ENCODE peak calls at places on chromosomes 5 and 9, in six cellular contexts. J, E, Z, Y, V and M are unnamed samples.

GRCh38 chr9:25453876-25454275 is 224.4 kb downstream of the TUSC1 start:
- DNase-seq in E (no peak), Y (no peak), J (no peak), V (no peak), Z (no peak), M (no peak)

GRCh38 chr9:106481003-106481614 is 381.9 kb upstream of the ZNF462 start:
- DNase-seq in Y (no peak), V (no peak), Z (no peak), E (no peak), J (no peak), M (no peak)

GRCh38 chr5:154652746-154653417 is 102.3 kb upstream of the LARP1 start:
- DNase-seq in E (no peak), J (no peak), Y (no peak), Z (no peak), V (no peak), M (no peak)

GRCh38 chr5:159764283-159764927 is 151.9 kb upstream of the ADRA1B start:
- DNase-seq in E (no peak), V (peak; percentile 34), Y (no peak), Z (no peak), J (no peak), M (no peak)

GRCh38 chr9:23798325-23798724 is 27.7 kb downstream of the ELAVL2 start:
- DNase-seq in Z (no peak), V (no peak), Y (no peak), J (no peak), E (no peak), M (no peak)

GRCh38 chr5:142191776-142192175 is 83.2 kb downstream of the NDFIP1 start:
- DNase-seq in V (no peak), Y (no peak), Z (no peak), E (no peak), J (no peak), M (no peak)

GRCh38 chr5:119077444-119077843 is 6.6 kb downstream of the DMXL1 start:
- DNase-seq in V (no peak), J (no peak), Y (no peak), E (no peak), Z (no peak), M (no peak)

GRCh38 chr5:25448646-25449045 is 803.9 kb upstream of the CDH10 start:
- DNase-seq in V (no peak), Z (no peak), E (no peak), J (no peak), Y (no peak), M (no peak)

GRCh38 chr5:96388186-96388585 is 44.9 kb downstream of the PCSK1 start:
- DNase-seq in Y (no peak), J (no peak), V (no peak), Z (no peak), E (no peak), M (no peak)

GRCh38 chr5:146357125-146357524 is 18.5 kb downstream of the POU4F3 start:
- DNase-seq in V (no peak), J (no peak), E (no peak), Z (no peak), Y (no peak), M (no peak)

GRCh38 chr5:179345429-179346321 is at the start of gene ADAMTS2:
- DNase-seq in Y (peak; percentile 30), J (peak; percentile 26), Z (no peak), E (peak; percentile 88), V (no peak), M (peak; percentile 88)

GRCh38 chr9:130212543-130213297 is 40.5 kb downstream of the NCS1 start:
- DNase-seq in E (no peak), Z (no peak), J (no peak), Y (no peak), V (no peak), M (peak; percentile 70)

GRCh38 chr9:125393426-125393825 is 131.8 kb downstream of the GAPVD1 start:
- DNase-seq in Z (no peak), J (no peak), E (no peak), Y (no peak), V (no peak), M (no peak)

GRCh38 chr9:136769710-136770191 is 5.4 kb upstream of the LCN15 start:
- DNase-seq in J (no peak), Z (peak; percentile 58), V (no peak), Y (no peak), E (peak; percentile 58), M (no peak)

GRCh38 chr5:39717186-39717897 is 292.6 kb upstream of the DAB2 start:
- DNase-seq in Z (no peak), E (no peak), J (no peak), V (no peak), Y (no peak), M (no peak)

GRCh38 chr9:89273528-89274279 is 37.3 kb upstream of the CKS2 start:
- DNase-seq in Z (no peak), J (no peak), E (no peak), V (no peak), Y (no peak), M (no peak)

GRCh38 chr5:80865547-80865946 is 94.6 kb upstream of the RASGRF2 start:
- DNase-seq in J (no peak), V (no peak), Y (no peak), E (no peak), Z (no peak), M (no peak)

GRCh38 chr9:4293293-4293931 is 6.5 kb downstream of the GLIS3 start:
- DNase-seq in Z (peak; percentile 95), Y (no peak), E (no peak), V (peak; percentile 79), J (no peak), M (peak; percentile 67)

GRCh38 chr9:36213387-36213786 is 22.7 kb downstream of the CLTA start:
- DNase-seq in V (no peak), J (no peak), E (peak; percentile 27), Z (no peak), Y (no peak), M (no peak)

GRCh38 chr9:137955586-137955985 is 78.0 kb downstream of the CACNA1B start:
- DNase-seq in V (no peak), J (no peak), Y (no peak), Z (no peak), E (no peak), M (no peak)

GRCh38 chr5:133238426-133239205 is 186.8 kb downstream of the HSPA4 start:
- DNase-seq in Y (no peak), Z (no peak), V (no peak), E (peak; percentile 58), J (no peak), M (no peak)

GRCh38 chr9:114902773-114903589 is 27.4 kb downstream of the TNFSF8 start:
- DNase-seq in Y (no peak), J (no peak), E (no peak), V (peak; percentile 77), Z (no peak), M (no peak)
- H3K4me3 ChIP-seq in Y (no peak overlapping the region), J (no peak overlapping the region), E (no peak overlapping the region), V (no peak overlapping the region), Z (no peak overlapping the region), M (no peak overlapping the region)

GRCh38 chr5:88676637-88677481 is 206.1 kb downstream of the MEF2C start:
- DNase-seq in J (no peak), E (no peak), Z (no peak), V (no peak), Y (no peak), M (no peak)

GRCh38 chr5:88678780-88679491 is 204.0 kb downstream of the MEF2C start:
- DNase-seq in Z (no peak), J (no peak), E (no peak), V (no peak), Y (no peak), M (no peak)

GRCh38 chr5:88677502-88677901 is 205.5 kb downstream of the MEF2C start:
- DNase-seq in J (no peak), V (no peak), Y (no peak), Z (no peak), E (no peak), M (no peak)

GRCh38 chr5:88679638-88680037 is 203.3 kb downstream of the MEF2C start:
- DNase-seq in Y (no peak), J (no peak), Z (no peak), E (no peak), V (no peak), M (no peak)

DNA sequence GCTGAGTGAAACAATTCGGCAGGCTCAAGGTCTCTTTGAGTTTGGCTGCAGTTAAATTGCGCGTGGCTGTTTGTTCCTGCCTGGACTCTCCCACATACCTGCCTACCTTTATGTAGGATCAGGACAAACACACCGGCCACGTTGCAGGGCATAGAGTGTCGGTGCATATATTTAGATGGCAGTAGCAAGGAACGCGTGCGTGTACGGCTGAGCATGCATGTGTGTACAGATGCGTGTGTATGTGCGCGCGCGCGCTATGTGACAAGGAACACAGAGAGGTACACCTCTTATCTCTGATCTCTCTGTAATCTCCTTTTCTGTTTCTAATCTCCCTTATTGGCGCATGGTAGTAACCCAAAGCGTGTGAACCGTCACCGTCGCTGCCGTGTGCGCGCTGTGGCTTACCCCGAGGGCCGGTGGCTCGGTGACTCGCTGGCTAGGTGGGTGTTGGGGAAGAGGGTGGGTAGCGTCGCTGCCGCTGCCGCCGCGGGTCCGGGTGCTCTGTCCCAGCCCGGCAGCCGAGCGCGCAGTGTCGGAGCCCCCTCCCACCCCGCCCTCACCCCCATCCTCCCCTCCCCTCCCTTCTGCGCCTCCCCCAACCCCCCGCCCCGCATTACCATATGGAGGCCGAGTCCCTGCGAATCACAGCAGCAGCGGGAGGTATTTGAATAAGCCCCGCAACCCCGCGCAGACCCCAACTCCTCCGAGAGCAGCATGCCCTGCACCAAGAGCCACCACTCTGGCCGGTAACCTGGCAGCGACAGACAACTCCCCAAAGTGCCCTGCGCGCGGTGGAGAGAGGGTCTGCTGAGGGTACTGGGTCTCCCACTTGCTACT is 204.8 kb downstream of the MEF2C start:
- DNase-seq in Z (no peak), E (no peak), V (no peak), J (no peak), Y (no peak), M (no peak)
- TF ChIP-seq EP300 in Z (no peak), E (no peak), V (no peak), J (no peak), Y (no peak), M (no peak)

GRCh38 chr5:57497733-57498132 is 15.1 kb upstream of the ACTBL2 start:
- DNase-seq in E (no peak), J (no peak), V (no peak), Y (no peak), Z (no peak), M (no peak)

GRCh38 chr5:57495285-57495684 is 12.7 kb upstream of the ACTBL2 start:
- DNase-seq in Y (no peak), V (no peak), J (no peak), E (no peak), Z (no peak), M (no peak)

GRCh38 chr5:57494104-57495098 is 11.8 kb upstream of the ACTBL2 start:
- DNase-seq in V (no peak), Y (peak; percentile 77), Z (peak; percentile 71), E (no peak), J (no peak), M (no peak)

GRCh38 chr5:57493034-57493433 is 10.4 kb upstream of the ACTBL2 start:
- DNase-seq in E (no peak), J (no peak), Y (no peak), Z (no peak), V (no peak), M (no peak)

DNA sequence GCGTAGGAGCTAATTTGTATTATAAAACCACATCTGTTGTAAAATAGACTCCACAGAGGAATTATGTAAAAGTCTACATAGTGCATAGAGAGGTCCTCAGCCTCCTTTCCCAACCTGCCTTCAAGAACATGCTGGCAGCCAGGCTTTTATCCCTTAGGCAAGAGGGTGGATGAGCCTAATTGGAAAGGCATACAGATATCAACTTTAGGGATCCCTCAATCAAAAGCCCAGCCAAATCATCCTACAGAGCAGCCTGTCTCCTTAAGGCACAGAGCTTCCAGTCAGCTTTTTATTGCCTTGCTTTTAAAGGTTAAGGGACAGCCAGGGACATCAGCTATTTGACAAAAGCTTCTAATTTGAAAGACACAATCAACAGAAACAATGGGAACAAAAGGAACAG is 13.1 kb upstream of the ACTBL2 start:
- DNase-seq in Z (no peak), V (no peak), E (no peak), Y (no peak), J (no peak), M (no peak)
- H3K4me3 ChIP-seq in Z (no peak overlapping the region), V (no peak overlapping the region), E (no peak overlapping the region), Y (no peak overlapping the region), J (no peak overlapping the region), M (no peak overlapping the region)

GRCh38 chr5:35852084-35852734 is 4.5 kb upstream of the IL7R start:
- DNase-seq in Y (no peak), E (no peak), J (no peak), Z (peak; percentile 21), V (no peak), M (no peak)
- TF ChIP-seq EP300 in Y (no peak), E (no peak), J (no peak), Z (no peak), V (no peak), M (no peak)